ENCODE peak calls at places on chromosomes 1 and 21, in eight cellular contexts. One of them, this sample, is unnamed.

GRCh38 chr1:87615917-87616316 is 287.2 kb downstream of the LMO4 start:
- DNase-seq in NCI-H1092: no peak
- DNase-seq in iPS DF 6.9: no peak
- DNase-seq in astrocyte of the spinal cord: no peak
- DNase-seq in B cell: no peak
- DNase-seq in heart left ventricle: no peak
- DNase-seq in NCI-H460: no peak
- DNase-seq in midbrain: no peak
- DNase-seq in this sample: no peak

GRCh38 chr1:16267690-16268180 is 30.8 kb upstream of the CPLANE2 start:
- DNase-seq in heart left ventricle: no peak
- DNase-seq in B cell: no peak
- DNase-seq in astrocyte of the spinal cord: no peak
- DNase-seq in midbrain: no peak
- DNase-seq in iPS DF 6.9: no peak
- DNase-seq in NCI-H460: no peak
- DNase-seq in NCI-H1092: no peak
- DNase-seq in this sample: no peak

GRCh38 chr1:59041878-59042277 is 255.0 kb upstream of the FGGY start:
- DNase-seq in NCI-H460: no peak
- DNase-seq in B cell: no peak
- DNase-seq in iPS DF 6.9: no peak
- DNase-seq in midbrain: no peak
- DNase-seq in astrocyte of the spinal cord: no peak
- DNase-seq in NCI-H1092: no peak
- DNase-seq in heart left ventricle: no peak
- DNase-seq in this sample: no peak

GRCh38 chr1:48654606-48655210 is 122.0 kb downstream of the BEND5 start:
- DNase-seq in iPS DF 6.9: no peak
- DNase-seq in NCI-H1092: no peak
- DNase-seq in B cell: no peak
- DNase-seq in heart left ventricle: no peak
- DNase-seq in midbrain: no peak
- DNase-seq in NCI-H460: no peak
- DNase-seq in astrocyte of the spinal cord: no peak
- DNase-seq in this sample: no peak

GRCh38 chr1:154371436-154371835 is 33.7 kb upstream of the IL6R start:
- DNase-seq in midbrain: no peak
- DNase-seq in heart left ventricle: no peak
- DNase-seq in NCI-H460: no peak
- DNase-seq in NCI-H1092: no peak
- DNase-seq in astrocyte of the spinal cord: no peak
- DNase-seq in iPS DF 6.9: no peak
- DNase-seq in B cell: no peak
- DNase-seq in this sample: no peak

GRCh38 chr21:36218691-36219090 is 62.1 kb downstream of the DOP1B start:
- DNase-seq in NCI-H1092: no peak
- DNase-seq in iPS DF 6.9: no peak
- DNase-seq in heart left ventricle: no peak
- DNase-seq in astrocyte of the spinal cord: no peak
- DNase-seq in NCI-H460: no peak
- DNase-seq in B cell: no peak
- DNase-seq in midbrain: no peak
- DNase-seq in this sample: no peak

GRCh38 chr1:29811727-29812396 is 575.5 kb downstream of the PTPRU start:
- DNase-seq in NCI-H1092: no peak
- DNase-seq in heart left ventricle: no peak
- DNase-seq in NCI-H460: no peak
- DNase-seq in B cell: no peak
- DNase-seq in astrocyte of the spinal cord: no peak
- DNase-seq in iPS DF 6.9: no peak
- DNase-seq in midbrain: no peak
- DNase-seq in this sample: no peak

GRCh38 chr1:93221913-93222312 is 41.4 kb downstream of the CCDC18 start:
- DNase-seq in B cell: no peak
- DNase-seq in iPS DF 6.9: no peak
- DNase-seq in midbrain: no peak
- DNase-seq in NCI-H460: no peak
- DNase-seq in astrocyte of the spinal cord: no peak
- DNase-seq in heart left ventricle: no peak
- DNase-seq in NCI-H1092: no peak
- DNase-seq in this sample: no peak

GRCh38 chr1:110235839-110236682 is 25.9 kb downstream of the KCNC4 start:
- DNase-seq in heart left ventricle: no peak
- DNase-seq in astrocyte of the spinal cord: peak; percentile 18
- DNase-seq in iPS DF 6.9: no peak
- DNase-seq in B cell: no peak
- DNase-seq in midbrain: no peak
- DNase-seq in NCI-H460: no peak
- DNase-seq in NCI-H1092: no peak
- DNase-seq in this sample: no peak

GRCh38 chr1:183185941-183186490 is at the start of gene LAMC2:
- DNase-seq in heart left ventricle: no peak
- DNase-seq in NCI-H460: no peak
- DNase-seq in iPS DF 6.9: peak; percentile 61
- DNase-seq in NCI-H1092: no peak
- DNase-seq in astrocyte of the spinal cord: peak; percentile 48
- DNase-seq in B cell: no peak
- DNase-seq in midbrain: no peak
- DNase-seq in this sample: peak; percentile 16

GRCh38 chr1:28740118-28740517 is 3.4 kb downstream of the YTHDF2 start:
- DNase-seq in NCI-H1092: no peak
- DNase-seq in B cell: no peak
- DNase-seq in NCI-H460: no peak
- DNase-seq in midbrain: no peak
- DNase-seq in heart left ventricle: no peak
- DNase-seq in astrocyte of the spinal cord: no peak
- DNase-seq in iPS DF 6.9: no peak
- DNase-seq in this sample: no peak

GRCh38 chr1:166064324-166064926 is 102.4 kb downstream of the FAM78B start:
- DNase-seq in astrocyte of the spinal cord: no peak
- DNase-seq in NCI-H1092: no peak
- DNase-seq in iPS DF 6.9: no peak
- DNase-seq in NCI-H460: no peak
- DNase-seq in midbrain: no peak
- DNase-seq in heart left ventricle: no peak
- DNase-seq in B cell: no peak
- DNase-seq in this sample: no peak

GRCh38 chr1:27284425-27285287 is 37.3 kb upstream of the TMEM222 start:
- DNase-seq in NCI-H460: peak; percentile 71
- DNase-seq in NCI-H1092: peak; percentile 67
- DNase-seq in astrocyte of the spinal cord: peak; percentile 80
- DNase-seq in midbrain: peak; percentile 75
- DNase-seq in heart left ventricle: peak; percentile 79
- DNase-seq in B cell: peak; percentile 85
- DNase-seq in iPS DF 6.9: peak; percentile 45
- DNase-seq in this sample: peak; percentile 61

GRCh38 chr1:143691400-143691891 is 280.3 kb downstream of the FAM72C start:
- DNase-seq in astrocyte of the spinal cord: no peak
- DNase-seq in NCI-H460: peak; percentile 30
- DNase-seq in B cell: no peak
- DNase-seq in heart left ventricle: no peak
- DNase-seq in NCI-H1092: no peak
- DNase-seq in iPS DF 6.9: no peak
- DNase-seq in midbrain: no peak
- DNase-seq in this sample: no peak

GRCh38 chr1:185350027-185350442 is 33.0 kb upstream of the IVNS1ABP start:
- DNase-seq in NCI-H1092: no peak
- DNase-seq in astrocyte of the spinal cord: no peak
- DNase-seq in iPS DF 6.9: no peak
- DNase-seq in B cell: no peak
- DNase-seq in midbrain: no peak
- DNase-seq in heart left ventricle: no peak
- DNase-seq in NCI-H460: no peak
- DNase-seq in this sample: no peak

GRCh38 chr1:147077936-147078605 is 94.2 kb downstream of the PRKAB2 start:
- DNase-seq in NCI-H1092: no peak
- DNase-seq in midbrain: no peak
- DNase-seq in heart left ventricle: no peak
- DNase-seq in iPS DF 6.9: no peak
- DNase-seq in astrocyte of the spinal cord: no peak
- DNase-seq in B cell: no peak
- DNase-seq in NCI-H460: no peak
- DNase-seq in this sample: no peak

GRCh38 chr1:24966724-24967346 is 36.8 kb upstream of the RUNX3 start:
- DNase-seq in midbrain: no peak
- DNase-seq in B cell: no peak
- DNase-seq in NCI-H460: peak; percentile 70
- DNase-seq in iPS DF 6.9: no peak
- DNase-seq in heart left ventricle: no peak
- DNase-seq in NCI-H1092: no peak
- DNase-seq in astrocyte of the spinal cord: peak; percentile 79
- DNase-seq in this sample: no peak

GRCh38 chr1:243686149-243686548 is 163.9 kb downstream of the AKT3 start:
- DNase-seq in heart left ventricle: no peak
- DNase-seq in midbrain: no peak
- DNase-seq in NCI-H1092: no peak
- DNase-seq in B cell: no peak
- DNase-seq in astrocyte of the spinal cord: no peak
- DNase-seq in iPS DF 6.9: no peak
- DNase-seq in NCI-H460: no peak
- DNase-seq in this sample: no peak

GRCh38 chr1:214259353-214259982 is 21.5 kb upstream of the SMYD2 start:
- DNase-seq in astrocyte of the spinal cord: peak; percentile 20
- DNase-seq in midbrain: no peak
- DNase-seq in iPS DF 6.9: no peak
- DNase-seq in NCI-H460: peak; percentile 40
- DNase-seq in heart left ventricle: no peak
- DNase-seq in B cell: no peak
- DNase-seq in NCI-H1092: no peak
- DNase-seq in this sample: no peak

GRCh38 chr1:67980028-67980427 is 70.4 kb downstream of the DIRAS3 start:
- DNase-seq in B cell: no peak
- DNase-seq in iPS DF 6.9: no peak
- DNase-seq in NCI-H460: no peak
- DNase-seq in astrocyte of the spinal cord: peak; percentile 15
- DNase-seq in NCI-H1092: no peak
- DNase-seq in midbrain: no peak
- DNase-seq in heart left ventricle: no peak
- DNase-seq in this sample: no peak

GRCh38 chr1:25343872-25344271 is 5.7 kb downstream of the TMEM50A start:
- DNase-seq in NCI-H460: no peak
- DNase-seq in midbrain: no peak
- DNase-seq in heart left ventricle: no peak
- DNase-seq in NCI-H1092: no peak
- DNase-seq in iPS DF 6.9: no peak
- DNase-seq in astrocyte of the spinal cord: peak; percentile 87
- DNase-seq in B cell: no peak
- DNase-seq in this sample: no peak

GRCh38 chr1:226349801-226350503 is 41.0 kb upstream of the LIN9 start:
- DNase-seq in B cell: no peak
- DNase-seq in astrocyte of the spinal cord: no peak
- DNase-seq in midbrain: no peak
- DNase-seq in NCI-H1092: no peak
- DNase-seq in heart left ventricle: no peak
- DNase-seq in iPS DF 6.9: no peak
- DNase-seq in NCI-H460: no peak
- DNase-seq in this sample: no peak

GRCh38 chr21:36976882-36977651 is 10.6 kb upstream of the HLCS start:
- DNase-seq in midbrain: peak; percentile 14
- DNase-seq in heart left ventricle: peak; percentile 20
- DNase-seq in iPS DF 6.9: no peak
- DNase-seq in astrocyte of the spinal cord: peak; percentile 80
- DNase-seq in NCI-H460: peak; percentile 76
- DNase-seq in NCI-H1092: peak; percentile 53
- DNase-seq in B cell: peak; percentile 46
- DNase-seq in this sample: no peak

GRCh38 chr1:179047637-179048002 is 21.9 kb downstream of the FAM20B start:
- DNase-seq in heart left ventricle: no peak
- DNase-seq in NCI-H1092: no peak
- DNase-seq in midbrain: no peak
- DNase-seq in B cell: no peak
- DNase-seq in iPS DF 6.9: no peak
- DNase-seq in NCI-H460: no peak
- DNase-seq in astrocyte of the spinal cord: peak; percentile 36
- DNase-seq in this sample: no peak

GRCh38 chr1:245960171-245960570 is 546.9 kb downstream of the SMYD3 start:
- DNase-seq in NCI-H460: no peak
- DNase-seq in B cell: no peak
- DNase-seq in midbrain: no peak
- DNase-seq in NCI-H1092: no peak
- DNase-seq in iPS DF 6.9: no peak
- DNase-seq in heart left ventricle: no peak
- DNase-seq in astrocyte of the spinal cord: no peak
- DNase-seq in this sample: no peak

GRCh38 chr1:245707941-245708340 is 553.2 kb downstream of the KIF26B start:
- DNase-seq in NCI-H460: no peak
- DNase-seq in NCI-H1092: no peak
- DNase-seq in midbrain: no peak
- DNase-seq in iPS DF 6.9: no peak
- DNase-seq in B cell: no peak
- DNase-seq in heart left ventricle: no peak
- DNase-seq in astrocyte of the spinal cord: no peak
- DNase-seq in this sample: no peak

GRCh38 chr1:10910490-10911273 is 101.8 kb upstream of the TARDBP start:
- DNase-seq in midbrain: no peak
- DNase-seq in astrocyte of the spinal cord: no peak
- DNase-seq in NCI-H460: no peak
- DNase-seq in heart left ventricle: no peak
- DNase-seq in iPS DF 6.9: no peak
- DNase-seq in B cell: no peak
- DNase-seq in NCI-H1092: no peak
- DNase-seq in this sample: no peak

GRCh38 chr21:42673633-42674328 is 20.4 kb downstream of the PDE9A start:
- DNase-seq in iPS DF 6.9: no peak
- DNase-seq in B cell: no peak
- DNase-seq in heart left ventricle: no peak
- DNase-seq in NCI-H460: no peak
- DNase-seq in NCI-H1092: no peak
- DNase-seq in midbrain: no peak
- DNase-seq in astrocyte of the spinal cord: no peak
- DNase-seq in this sample: no peak

GRCh38 chr1:28751315-28752056 is 14.7 kb downstream of the YTHDF2 start:
- DNase-seq in NCI-H1092: no peak
- DNase-seq in B cell: no peak
- DNase-seq in midbrain: no peak
- DNase-seq in iPS DF 6.9: no peak
- DNase-seq in astrocyte of the spinal cord: peak; percentile 45
- DNase-seq in heart left ventricle: no peak
- DNase-seq in NCI-H460: no peak
- DNase-seq in this sample: no peak

GRCh38 chr1:207336559-207337467 is 15.3 kb downstream of the CD55 start:
- DNase-seq in heart left ventricle: no peak
- DNase-seq in midbrain: no peak
- DNase-seq in NCI-H460: no peak
- DNase-seq in iPS DF 6.9: no peak
- DNase-seq in NCI-H1092: no peak
- DNase-seq in B cell: peak; percentile 30
- DNase-seq in astrocyte of the spinal cord: peak; percentile 79
- DNase-seq in this sample: peak; percentile 41

GRCh38 chr1:23118957-23119792 is 49.5 kb downstream of the LUZP1 start:
- DNase-seq in heart left ventricle: no peak
- DNase-seq in NCI-H460: no peak
- DNase-seq in NCI-H1092: no peak
- DNase-seq in astrocyte of the spinal cord: peak; percentile 39
- DNase-seq in B cell: no peak
- DNase-seq in iPS DF 6.9: no peak
- DNase-seq in midbrain: no peak
- DNase-seq in this sample: peak; percentile 2

GRCh38 chr1:28056129-28056925 is 32.1 kb downstream of the EYA3 start:
- DNase-seq in heart left ventricle: no peak
- DNase-seq in NCI-H460: no peak
- DNase-seq in iPS DF 6.9: no peak
- DNase-seq in B cell: peak; percentile 22
- DNase-seq in NCI-H1092: peak; percentile 4
- DNase-seq in astrocyte of the spinal cord: no peak
- DNase-seq in midbrain: no peak
- DNase-seq in this sample: peak; percentile 32

GRCh38 chr1:209879539-209879938 is 51.8 kb downstream of the UTP25 start:
- DNase-seq in NCI-H460: no peak
- DNase-seq in NCI-H1092: no peak
- DNase-seq in B cell: no peak
- DNase-seq in heart left ventricle: no peak
- DNase-seq in midbrain: no peak
- DNase-seq in iPS DF 6.9: no peak
- DNase-seq in astrocyte of the spinal cord: peak; percentile 33
- DNase-seq in this sample: no peak

GRCh38 chr1:98221926-98222325 is 301.1 kb upstream of the DPYD start:
- DNase-seq in astrocyte of the spinal cord: no peak
- DNase-seq in iPS DF 6.9: no peak
- DNase-seq in NCI-H1092: no peak
- DNase-seq in NCI-H460: no peak
- DNase-seq in heart left ventricle: no peak
- DNase-seq in B cell: no peak
- DNase-seq in midbrain: no peak
- DNase-seq in this sample: no peak